ENCODE peak calls at places on chromosomes 12 and 14, in eight cellular contexts. E, O, X, Q, P, W, Z and B are unnamed samples.

GRCh38 chr14:98808494-98809407 is 463.2 kb downstream of the BCL11B start:
- DNase-seq in O (no peak), X (no peak), P (no peak), E (no peak), Q (no peak), W (no peak), Z (no peak), B (no peak)

GRCh38 chr12:123384318-123384993 is 524 bp downstream of the KMT5A start:
- DNase-seq in W (peak; percentile 31), P (no peak), X (peak; percentile 16), O (peak; percentile 69), Q (no peak), Z (no peak), E (peak; percentile 23), B (no peak)

GRCh38 chr12:64691793-64692583 is 67.2 kb downstream of the GNS start:
- DNase-seq in X (no peak), O (no peak), Q (no peak), E (no peak), Z (no peak), P (no peak), W (no peak), B (no peak)

GRCh38 chr14:97315790-97316189 is 518.6 kb downstream of the VRK1 start:
- DNase-seq in Z (no peak), W (no peak), Q (no peak), P (peak; percentile 34), O (no peak), X (no peak), E (no peak), B (no peak)

GRCh38 chr12:7959278-7960063 is 23.5 kb upstream of the SLC2A3 start:
- DNase-seq in Q (no peak), Z (no peak), X (no peak), W (peak; percentile 16), O (no peak), E (peak; percentile 83), P (no peak), B (no peak)

GRCh38 chr12:15842106-15842505 is 40.1 kb upstream of the STRAP start:
- DNase-seq in X (peak; percentile 88), P (no peak), Z (no peak), Q (no peak), W (peak; percentile 61), E (no peak), O (no peak), B (no peak)

GRCh38 chr14:89533761-89534160 is 116.7 kb upstream of the FOXN3 start:
- DNase-seq in P (no peak), W (no peak), O (no peak), Z (no peak), E (no peak), X (no peak), Q (no peak), B (no peak)

GRCh38 chr12:94244165-94245133 is 96.1 kb downstream of the PLXNC1 start:
- DNase-seq in E (peak; percentile 66), X (no peak), Q (no peak), Z (peak; percentile 67), O (no peak), P (no peak), W (no peak), B (no peak)

GRCh38 chr14:91244501-91244901 is at the start of gene GPR68:
- DNase-seq in P (no peak), E (no peak), O (peak; percentile 84), X (peak; percentile 46), W (peak; percentile 58), Z (no peak), Q (no peak), B (peak; percentile 49)

GRCh38 chr14:64968167-64968566 is 4.0 kb downstream of the RAB15 start:
- DNase-seq in P (no peak), Q (no peak), X (no peak), W (no peak), Z (peak; percentile 36), O (no peak), E (no peak), B (no peak)

GRCh38 chr14:95039259-95039992 is 117.9 kb downstream of the DICER1 start:
- DNase-seq in Z (peak; percentile 52), E (no peak), O (peak; percentile 50), P (peak; percentile 83), Q (no peak), W (no peak), X (no peak), B (no peak)

GRCh38 chr12:946656-947055 is 2.8 kb downstream of the RAD52 start:
- DNase-seq in Q (no peak), Z (no peak), P (no peak), O (no peak), E (no peak), X (peak; percentile 20), W (no peak), B (no peak)

GRCh38 chr12:28258998-28259397 is 68.7 kb downstream of the CCDC91 start:
- DNase-seq in Z (no peak), P (no peak), X (no peak), O (no peak), Q (no peak), W (no peak), E (no peak), B (no peak)

GRCh38 chr12:91361864-91362263 is 179.2 kb upstream of the DCN start:
- DNase-seq in P (no peak), W (peak; percentile 62), Q (no peak), X (no peak), E (no peak), Z (no peak), O (no peak), B (peak; percentile 57)

GRCh38 chr12:87923361-87923760 is 105.8 kb downstream of the C12orf50 start:
- DNase-seq in P (no peak), E (no peak), Q (no peak), X (no peak), Z (no peak), W (no peak), O (no peak), B (no peak)

GRCh38 chr14:24081739-24082204 is 10.4 kb downstream of the CPNE6 start:
- DNase-seq in Z (no peak), X (no peak), E (no peak), Q (no peak), P (no peak), O (no peak), W (no peak), B (no peak)

GRCh38 chr12:46304080-46304479 is 35.2 kb upstream of the SLC38A1 start:
- DNase-seq in X (no peak), P (no peak), Q (no peak), E (no peak), W (no peak), Z (no peak), O (no peak), B (no peak)

GRCh38 chr12:63264629-63265028 is 113.6 kb upstream of the AVPR1A start:
- DNase-seq in X (no peak), P (no peak), Q (no peak), W (no peak), Z (no peak), E (no peak), O (no peak), B (no peak)